ENCODE peak calls at places on chromosome 4, in seven cellular contexts. One of them, this sample, is unnamed.
A peak's percentile ranks its signal among the peaks of the same experiment; 100 is the strongest.

GRCh38 chr4:127229866-127230608 is 402.7 kb upstream of the INTU start:
- DNase-seq in upper lobe of left lung: no peak
- DNase-seq in suprapubic skin: no peak
- DNase-seq in transverse colon: no peak
- DNase-seq in esophagus muscularis mucosa: no peak
- DNase-seq in H1: no peak
- DNase-seq in endothelial cell of umbilical vein: no peak
- DNase-seq in this sample: no peak

GRCh38 chr4:5706486-5707290 is 1.7 kb downstream of the EVC2 start:
- DNase-seq in upper lobe of left lung: peak; percentile 15
- DNase-seq in suprapubic skin: no peak
- DNase-seq in transverse colon: no peak
- DNase-seq in esophagus muscularis mucosa: no peak
- DNase-seq in H1: no peak
- DNase-seq in endothelial cell of umbilical vein: no peak
- DNase-seq in this sample: no peak

GRCh38 chr4:166277406-166277805 is 404.4 kb downstream of the TLL1 start:
- DNase-seq in upper lobe of left lung: no peak
- DNase-seq in suprapubic skin: no peak
- DNase-seq in transverse colon: no peak
- DNase-seq in esophagus muscularis mucosa: no peak
- DNase-seq in H1: no peak
- DNase-seq in endothelial cell of umbilical vein: no peak
- DNase-seq in this sample: no peak

GRCh38 chr4:1082215-1083182 is 30.9 kb downstream of the RNF212 start:
- DNase-seq in upper lobe of left lung: peak; percentile 92
- DNase-seq in suprapubic skin: peak; percentile 84
- DNase-seq in transverse colon: peak; percentile 74
- DNase-seq in esophagus muscularis mucosa: no peak
- DNase-seq in H1: no peak
- DNase-seq in endothelial cell of umbilical vein: peak; percentile 43
- DNase-seq in this sample: peak; percentile 80

GRCh38 chr4:184097240-184097619 is 120.4 kb downstream of the ENPP6 start:
- DNase-seq in upper lobe of left lung: peak; percentile 39
- DNase-seq in suprapubic skin: peak; percentile 88
- DNase-seq in transverse colon: peak; percentile 57
- DNase-seq in esophagus muscularis mucosa: no peak
- DNase-seq in H1: peak; percentile 56
- DNase-seq in endothelial cell of umbilical vein: no peak
- DNase-seq in this sample: peak; percentile 24

GRCh38 chr4:152104846-152105462 is 344.1 kb upstream of the GATB start:
- DNase-seq in upper lobe of left lung: no peak
- DNase-seq in suprapubic skin: no peak
- DNase-seq in transverse colon: no peak
- DNase-seq in esophagus muscularis mucosa: peak; percentile 75
- DNase-seq in H1: no peak
- DNase-seq in endothelial cell of umbilical vein: no peak
- DNase-seq in this sample: no peak

GRCh38 chr4:98430708-98431403 is 169.7 kb downstream of the RAP1GDS1 start:
- DNase-seq in upper lobe of left lung: peak; percentile 28
- DNase-seq in suprapubic skin: no peak
- DNase-seq in transverse colon: no peak
- DNase-seq in esophagus muscularis mucosa: no peak
- DNase-seq in H1: no peak
- DNase-seq in endothelial cell of umbilical vein: no peak
- DNase-seq in this sample: no peak

GRCh38 chr4:155544547-155544946 is 122.1 kb upstream of the GUCY1A1 start:
- DNase-seq in upper lobe of left lung: no peak
- DNase-seq in suprapubic skin: peak; percentile 77
- DNase-seq in transverse colon: no peak
- DNase-seq in esophagus muscularis mucosa: no peak
- DNase-seq in H1: no peak
- DNase-seq in endothelial cell of umbilical vein: no peak
- DNase-seq in this sample: no peak

GRCh38 chr4:55399581-55399980 is 3.8 kb downstream of the TMEM165 start:
- DNase-seq in upper lobe of left lung: no peak
- DNase-seq in suprapubic skin: no peak
- DNase-seq in transverse colon: no peak
- DNase-seq in esophagus muscularis mucosa: no peak
- DNase-seq in H1: no peak
- DNase-seq in endothelial cell of umbilical vein: no peak
- DNase-seq in this sample: no peak

GRCh38 chr4:21554510-21554909 is 394.1 kb downstream of the KCNIP4 start:
- DNase-seq in upper lobe of left lung: no peak
- DNase-seq in suprapubic skin: no peak
- DNase-seq in transverse colon: no peak
- DNase-seq in esophagus muscularis mucosa: no peak
- DNase-seq in H1: no peak
- DNase-seq in endothelial cell of umbilical vein: no peak
- DNase-seq in this sample: no peak

GRCh38 chr4:40662962-40663604 is 33.4 kb upstream of the RBM47 start:
- DNase-seq in upper lobe of left lung: peak; percentile 58
- DNase-seq in suprapubic skin: no peak
- DNase-seq in transverse colon: no peak
- DNase-seq in esophagus muscularis mucosa: no peak
- DNase-seq in H1: no peak
- DNase-seq in endothelial cell of umbilical vein: peak; percentile 32
- DNase-seq in this sample: no peak

GRCh38 chr4:155639674-155640529 is 26.7 kb upstream of the GUCY1A1 start:
- DNase-seq in upper lobe of left lung: no peak
- DNase-seq in suprapubic skin: no peak
- DNase-seq in transverse colon: no peak
- DNase-seq in esophagus muscularis mucosa: no peak
- DNase-seq in H1: no peak
- DNase-seq in endothelial cell of umbilical vein: peak; percentile 59
- DNase-seq in this sample: no peak

GRCh38 chr4:57190651-57191481 is 80.7 kb upstream of the IGFBP7 start:
- DNase-seq in upper lobe of left lung: no peak
- DNase-seq in suprapubic skin: no peak
- DNase-seq in transverse colon: peak; percentile 27
- DNase-seq in esophagus muscularis mucosa: no peak
- DNase-seq in H1: peak; percentile 57
- DNase-seq in endothelial cell of umbilical vein: peak; percentile 32
- DNase-seq in this sample: no peak

GRCh38 chr4:47215759-47216158 is 184.4 kb downstream of the GABRB1 start:
- DNase-seq in upper lobe of left lung: no peak
- DNase-seq in suprapubic skin: no peak
- DNase-seq in transverse colon: no peak
- DNase-seq in esophagus muscularis mucosa: no peak
- DNase-seq in H1: no peak
- DNase-seq in endothelial cell of umbilical vein: no peak
- DNase-seq in this sample: no peak

GRCh38 chr4:71130827-71131603 is 137.6 kb downstream of the DCK start:
- DNase-seq in upper lobe of left lung: no peak
- DNase-seq in suprapubic skin: no peak
- DNase-seq in transverse colon: no peak
- DNase-seq in esophagus muscularis mucosa: no peak
- DNase-seq in H1: no peak
- DNase-seq in endothelial cell of umbilical vein: no peak
- DNase-seq in this sample: no peak

GRCh38 chr4:155758500-155759371 is at the start of gene GUCY1B1:
- DNase-seq in upper lobe of left lung: peak; percentile 95
- DNase-seq in suprapubic skin: peak; percentile 95
- DNase-seq in transverse colon: peak; percentile 81
- DNase-seq in esophagus muscularis mucosa: peak; percentile 95
- DNase-seq in H1: peak; percentile 83
- DNase-seq in endothelial cell of umbilical vein: peak; percentile 95
- DNase-seq in this sample: peak; percentile 90

GRCh38 chr4:140790765-140791164 is 34.6 kb upstream of the TBC1D9 start:
- DNase-seq in upper lobe of left lung: peak; percentile 64
- DNase-seq in suprapubic skin: no peak
- DNase-seq in transverse colon: peak; percentile 61
- DNase-seq in esophagus muscularis mucosa: no peak
- DNase-seq in H1: no peak
- DNase-seq in endothelial cell of umbilical vein: no peak
- DNase-seq in this sample: no peak

GRCh38 chr4:177023951-177024350 is 231.2 kb upstream of the VEGFC start:
- DNase-seq in upper lobe of left lung: no peak
- DNase-seq in suprapubic skin: no peak
- DNase-seq in transverse colon: no peak
- DNase-seq in esophagus muscularis mucosa: no peak
- DNase-seq in H1: no peak
- DNase-seq in endothelial cell of umbilical vein: no peak
- DNase-seq in this sample: no peak

GRCh38 chr4:93788712-93789111 is 39.8 kb upstream of the ATOH1 start:
- DNase-seq in upper lobe of left lung: no peak
- DNase-seq in suprapubic skin: no peak
- DNase-seq in transverse colon: no peak
- DNase-seq in esophagus muscularis mucosa: no peak
- DNase-seq in H1: no peak
- DNase-seq in endothelial cell of umbilical vein: peak; percentile 22
- DNase-seq in this sample: no peak

GRCh38 chr4:110122201-110122600 is 76.2 kb downstream of the ELOVL6 start:
- DNase-seq in upper lobe of left lung: no peak
- DNase-seq in suprapubic skin: no peak
- DNase-seq in transverse colon: no peak
- DNase-seq in esophagus muscularis mucosa: no peak
- DNase-seq in H1: no peak
- DNase-seq in endothelial cell of umbilical vein: no peak
- DNase-seq in this sample: no peak

GRCh38 chr4:69568787-69569186 is 70.7 kb downstream of the UGT2A2 start:
- DNase-seq in upper lobe of left lung: no peak
- DNase-seq in suprapubic skin: no peak
- DNase-seq in transverse colon: no peak
- DNase-seq in esophagus muscularis mucosa: no peak
- DNase-seq in H1: no peak
- DNase-seq in endothelial cell of umbilical vein: no peak
- DNase-seq in this sample: no peak

GRCh38 chr4:6221296-6221850 is 21.0 kb upstream of the JAKMIP1 start:
- DNase-seq in upper lobe of left lung: no peak
- DNase-seq in suprapubic skin: no peak
- DNase-seq in transverse colon: no peak
- DNase-seq in esophagus muscularis mucosa: no peak
- DNase-seq in H1: no peak
- DNase-seq in endothelial cell of umbilical vein: no peak
- DNase-seq in this sample: peak; percentile 9

GRCh38 chr4:164396439-164396838 is 357.5 kb upstream of the SMIM31 start:
- DNase-seq in upper lobe of left lung: no peak
- DNase-seq in suprapubic skin: no peak
- DNase-seq in transverse colon: no peak
- DNase-seq in esophagus muscularis mucosa: no peak
- DNase-seq in H1: no peak
- DNase-seq in endothelial cell of umbilical vein: no peak
- DNase-seq in this sample: no peak

DNA sequence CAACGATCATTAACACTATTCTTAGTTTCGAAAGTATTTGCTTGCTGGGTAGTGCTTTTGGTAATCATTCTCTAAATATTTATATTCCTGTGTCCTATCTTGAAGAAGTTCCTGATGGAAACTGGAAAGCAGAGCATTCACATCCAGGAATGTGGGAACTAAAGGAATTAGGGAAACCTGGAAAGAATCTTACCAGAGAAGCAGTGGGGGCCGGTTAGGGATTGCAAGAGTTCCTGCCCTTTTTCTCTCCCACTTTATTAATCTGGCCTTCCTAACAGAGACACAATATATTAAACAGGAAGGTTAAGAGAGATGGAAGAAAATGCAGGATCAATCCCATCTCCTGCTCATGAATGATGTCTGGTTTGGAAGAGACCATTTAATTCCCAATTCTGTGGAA is 52.1 kb downstream of the C4orf51 start:
- DNase-seq in upper lobe of left lung: no peak
- DNase-seq in suprapubic skin: no peak
- DNase-seq in transverse colon: no peak
- DNase-seq in esophagus muscularis mucosa: no peak
- DNase-seq in H1: no peak
- DNase-seq in endothelial cell of umbilical vein: peak; percentile 8
- DNase-seq in this sample: no peak
- H3K4me3 ChIP-seq in upper lobe of left lung: peak overlapping the region; percentile 64
- H3K4me3 ChIP-seq in suprapubic skin: no peak overlapping the region
- H3K4me3 ChIP-seq in transverse colon: peak overlapping the region; percentile 87
- H3K4me3 ChIP-seq in esophagus muscularis mucosa: peak overlapping the region; percentile 74
- H3K4me3 ChIP-seq in H1: peak overlapping the region; percentile 73
- H3K4me3 ChIP-seq in endothelial cell of umbilical vein: no peak overlapping the region
- H3K4me3 ChIP-seq in this sample: no peak overlapping the region

GRCh38 chr4:153641532-153641931 is 42.5 kb upstream of the TLR2 start:
- DNase-seq in upper lobe of left lung: no peak
- DNase-seq in suprapubic skin: no peak
- DNase-seq in transverse colon: no peak
- DNase-seq in esophagus muscularis mucosa: no peak
- DNase-seq in H1: no peak
- DNase-seq in endothelial cell of umbilical vein: no peak
- DNase-seq in this sample: no peak

GRCh38 chr4:153643406-153644016 is 40.6 kb upstream of the TLR2 start:
- DNase-seq in upper lobe of left lung: no peak
- DNase-seq in suprapubic skin: no peak
- DNase-seq in transverse colon: no peak
- DNase-seq in esophagus muscularis mucosa: no peak
- DNase-seq in H1: no peak
- DNase-seq in endothelial cell of umbilical vein: peak; percentile 56
- DNase-seq in this sample: no peak

GRCh38 chr4:153649572-153649991 is 34.5 kb upstream of the TLR2 start:
- DNase-seq in upper lobe of left lung: no peak
- DNase-seq in suprapubic skin: no peak
- DNase-seq in transverse colon: no peak
- DNase-seq in esophagus muscularis mucosa: no peak
- DNase-seq in H1: no peak
- DNase-seq in endothelial cell of umbilical vein: peak; percentile 21
- DNase-seq in this sample: no peak

GRCh38 chr4:153647975-153648374 is 36.1 kb upstream of the TLR2 start:
- DNase-seq in upper lobe of left lung: no peak
- DNase-seq in suprapubic skin: no peak
- DNase-seq in transverse colon: no peak
- DNase-seq in esophagus muscularis mucosa: no peak
- DNase-seq in H1: no peak
- DNase-seq in endothelial cell of umbilical vein: no peak
- DNase-seq in this sample: no peak

GRCh38 chr4:153645183-153645582 is 38.9 kb upstream of the TLR2 start:
- DNase-seq in upper lobe of left lung: no peak
- DNase-seq in suprapubic skin: no peak
- DNase-seq in transverse colon: no peak
- DNase-seq in esophagus muscularis mucosa: no peak
- DNase-seq in H1: no peak
- DNase-seq in endothelial cell of umbilical vein: no peak
- DNase-seq in this sample: no peak
- TF ChIP-seq CTCF in upper lobe of left lung: no peak
- TF ChIP-seq CTCF in suprapubic skin: no peak
- TF ChIP-seq CTCF in transverse colon: no peak
- TF ChIP-seq CTCF in esophagus muscularis mucosa: no peak
- TF ChIP-seq CTCF in H1: peak; percentile 31
- TF ChIP-seq CTCF in endothelial cell of umbilical vein: peak; percentile 31
- TF ChIP-seq CTCF in this sample: no peak

GRCh38 chr4:7397206-7398103 is 37.3 kb downstream of the PSAPL1 start:
- DNase-seq in upper lobe of left lung: peak; percentile 12
- DNase-seq in suprapubic skin: peak; percentile 76
- DNase-seq in transverse colon: no peak
- DNase-seq in esophagus muscularis mucosa: no peak
- DNase-seq in H1: no peak
- DNase-seq in endothelial cell of umbilical vein: no peak
- DNase-seq in this sample: peak; percentile 33
- TF ChIP-seq POLR2AphosphoS5 in upper lobe of left lung: no peak
- TF ChIP-seq POLR2AphosphoS5 in suprapubic skin: no peak
- TF ChIP-seq POLR2AphosphoS5 in transverse colon: no peak
- TF ChIP-seq POLR2AphosphoS5 in esophagus muscularis mucosa: no peak
- TF ChIP-seq POLR2AphosphoS5 in H1: no peak
- TF ChIP-seq POLR2AphosphoS5 in endothelial cell of umbilical vein: no peak
- TF ChIP-seq POLR2AphosphoS5 in this sample: no peak

DNA sequence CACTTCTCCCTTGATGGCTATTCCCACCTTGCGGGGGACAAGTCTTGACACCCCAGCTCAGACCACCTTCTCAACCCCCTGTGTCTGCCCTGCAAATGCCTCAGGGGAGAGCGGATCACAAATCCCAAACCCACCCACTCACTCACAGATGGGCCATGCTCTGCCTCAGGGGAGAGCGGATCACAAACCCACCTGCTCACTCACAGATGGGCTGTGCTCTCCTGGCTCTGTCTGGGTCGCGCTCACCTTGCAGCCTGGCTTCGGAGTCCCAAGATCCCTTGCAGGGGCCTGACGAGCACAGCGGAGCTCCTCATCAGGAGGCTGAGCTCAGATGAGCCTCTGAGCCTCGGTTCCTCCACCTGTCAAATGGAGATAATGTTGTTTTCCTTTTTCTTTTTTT is 38.6 kb downstream of the HTRA3 start:
- DNase-seq in upper lobe of left lung: peak; percentile 18
- DNase-seq in suprapubic skin: peak; percentile 56
- DNase-seq in transverse colon: no peak
- DNase-seq in esophagus muscularis mucosa: no peak
- DNase-seq in H1: no peak
- DNase-seq in endothelial cell of umbilical vein: no peak
- DNase-seq in this sample: peak; percentile 27
- H3K4me3 ChIP-seq in upper lobe of left lung: no peak overlapping the region
- H3K4me3 ChIP-seq in suprapubic skin: no peak overlapping the region
- H3K4me3 ChIP-seq in transverse colon: no peak overlapping the region
- H3K4me3 ChIP-seq in esophagus muscularis mucosa: no peak overlapping the region
- H3K4me3 ChIP-seq in H1: no peak overlapping the region
- H3K4me3 ChIP-seq in endothelial cell of umbilical vein: no peak overlapping the region
- H3K4me3 ChIP-seq in this sample: no peak overlapping the region

This sample was measured in breast epithelium.